ENCODE peak calls at places on chromosomes 13 and 19, in five cellular contexts. F, Y, K, I and Q are unnamed samples.

GRCh38 chr19:45526143-45526542 is 18.9 kb downstream of the VASP start:
- DNase-seq in F (no peak), Y (no peak), K (peak), I (peak), Q (no peak)

GRCh38 chr19:11423164-11423803 is 4.2 kb upstream of the RGL3 start:
- DNase-seq in F (no peak), Y (peak), K (no peak), I (no peak), Q (no peak)

GRCh38 chr19:16024266-16025107 is 51.8 kb upstream of the TPM4 start:
- DNase-seq in F (no peak), Y (peak), K (peak), I (no peak), Q (no peak)

GRCh38 chr19:48495391-48495790 is 16.2 kb downstream of the LMTK3 start:
- DNase-seq in F (no peak), Y (no peak), K (no peak), I (no peak), Q (no peak)

GRCh38 chr19:461664-462551 is 1.1 kb upstream of the SHC2 start:
- DNase-seq in F (peak), Y (peak), K (no peak), I (peak), Q (no peak)

GRCh38 chr13:50610238-50610637 is 233.3 kb downstream of the DLEU7 start:
- DNase-seq in F (no peak), Y (no peak), K (no peak), I (no peak), Q (no peak)

GRCh38 chr19:3950871-3951861 is 18.3 kb downstream of the NMRK2 start:
- DNase-seq in F (peak), Y (peak), K (peak), I (no peak), Q (no peak)

GRCh38 chr13:48476215-48476614 is 56.7 kb downstream of the RCBTB2 start:
- DNase-seq in F (no peak), Y (no peak), K (no peak), I (no peak), Q (no peak)

GRCh38 chr19:1901940-1902404 is 3.2 kb upstream of the ADAT3 start:
- DNase-seq in F (no peak), Y (no peak), K (peak), I (no peak), Q (no peak)

GRCh38 chr19:1311543-1312091 is 25.9 kb downstream of the EFNA2 start:
- DNase-seq in F (no peak), Y (peak), K (no peak), I (no peak), Q (no peak)

GRCh38 chr13:20769091-20769490 is 4.7 kb downstream of the EEF1AKMT1 start:
- DNase-seq in F (no peak), Y (no peak), K (no peak), I (no peak), Q (no peak)

GRCh38 chr19:51712461-51713081 is 11.2 kb downstream of the HAS1 start:
- DNase-seq in F (no peak), Y (no peak), K (no peak), I (no peak), Q (no peak)

GRCh38 chr13:105971312-105971711 is 564.1 kb downstream of the EFNB2 start:
- DNase-seq in F (no peak), Y (no peak), K (no peak), I (no peak), Q (no peak)

GRCh38 chr13:21538280-21538679 is 65.7 kb downstream of the MICU2 start:
- DNase-seq in F (no peak), Y (no peak), K (no peak), I (no peak), Q (no peak)

GRCh38 chr13:101127741-101128353 is 288.5 kb downstream of the NALCN start:
- DNase-seq in F (peak), Y (no peak), K (no peak), I (peak), Q (peak)

GRCh38 chr19:3554254-3555083 is 2.9 kb downstream of the MFSD12 start:
- DNase-seq in F (no peak), Y (no peak), K (no peak), I (no peak), Q (no peak)

GRCh38 chr13:74073231-74073630 is 61.0 kb downstream of the KLF12 start:
- DNase-seq in F (no peak), Y (no peak), K (no peak), I (no peak), Q (no peak)

GRCh38 chr19:48403606-48404005 is 10.1 kb downstream of the GRIN2D start:
- DNase-seq in F (no peak), Y (no peak), K (no peak), I (no peak), Q (no peak)

GRCh38 chr13:107964356-107964755 is 251.0 kb downstream of the LIG4 start:
- DNase-seq in F (no peak), Y (no peak), K (no peak), I (peak), Q (no peak)

GRCh38 chr19:2056810-2057192 is 5.8 kb upstream of the MKNK2 start:
- DNase-seq in F (no peak), Y (peak), K (no peak), I (no peak), Q (no peak)

GRCh38 chr19:47899335-47899734 is 13.2 kb upstream of the SULT2A1 start:
- DNase-seq in F (no peak), Y (no peak), K (no peak), I (no peak), Q (no peak)

GRCh38 chr13:37747071-37747612 is 122.4 kb downstream of the TRPC4 start:
- DNase-seq in F (no peak), Y (no peak), K (no peak), I (peak), Q (peak)

GRCh38 chr19:32407004-32407992 is 1.7 kb downstream of the DPY19L3 start:
- DNase-seq in F (no peak), Y (peak), K (no peak), I (no peak), Q (no peak)

GRCh38 chr13:85864963-85865530 is 65.8 kb upstream of the SLITRK6 start:
- DNase-seq in F (no peak), Y (no peak), K (no peak), I (no peak), Q (no peak)

GRCh38 chr13:26133851-26134250 is 82.0 kb upstream of the SHISA2 start:
- DNase-seq in F (no peak), Y (no peak), K (no peak), I (no peak), Q (no peak)

GRCh38 chr19:50331187-50332013 is 2.2 kb upstream of the KCNC3 start:
- DNase-seq in F (no peak), Y (peak), K (no peak), I (no peak), Q (no peak)

GRCh38 chr13:31267126-31267784 is 67.5 kb downstream of the B3GLCT start:
- DNase-seq in F (no peak), Y (no peak), K (no peak), I (no peak), Q (no peak)

GRCh38 chr13:78239681-78240080 is 321.1 kb upstream of the EDNRB start:
- DNase-seq in F (no peak), Y (no peak), K (no peak), I (no peak), Q (no peak)

GRCh38 chr13:32330438-32330837 is 15.1 kb downstream of the BRCA2 start:
- DNase-seq in F (no peak), Y (no peak), K (no peak), I (no peak), Q (no peak)

GRCh38 chr13:46751811-46752635 is 44.9 kb downstream of the ESD start:
- DNase-seq in F (peak), Y (no peak), K (no peak), I (no peak), Q (no peak)

GRCh38 chr19:27746691-27747380 is 1466.1 kb downstream of the UQCRFS1 start:
- DNase-seq in F (peak), Y (peak), K (no peak), I (no peak), Q (no peak)

GRCh38 chr13:49641810-49642291 is 13.5 kb downstream of the ARL11 start:
- DNase-seq in F (no peak), Y (no peak), K (peak), I (no peak), Q (peak)

GRCh38 chr19:14248578-14249011 is 42.6 kb upstream of the ADGRL1 start:
- DNase-seq in F (peak), Y (peak), K (no peak), I (peak), Q (no peak)

GRCh38 chr19:47106819-47107200 is 6.8 kb downstream of the ZC3H4 start:
- DNase-seq in F (no peak), Y (no peak), K (no peak), I (no peak), Q (no peak)

GRCh38 chr19:56840452-56841193 is at the start of the genes PEG3 and ZIM2:
- DNase-seq in F (no peak), Y (peak), K (peak), I (no peak), Q (no peak)

GRCh38 chr19:4713384-4713951 is 10.2 kb downstream of the DPP9 start:
- DNase-seq in F (no peak), Y (peak), K (peak), I (no peak), Q (peak)

GRCh38 chr19:46985532-46986415 is 33.9 kb upstream of the NPAS1 start:
- DNase-seq in F (no peak), Y (no peak), K (no peak), I (no peak), Q (no peak)